ENCODE peak calls at places on chromosome 18, in ten cellular contexts. One of them, this sample, is unnamed.

GRCh38 chr18:70172225-70172624 is 33.3 kb downstream of the RTTN start:
- DNase-seq in H9: no peak
- DNase-seq in suprapubic skin: no peak
- DNase-seq in HCT116: no peak
- DNase-seq in cardiac fibroblast: peak
- DNase-seq in GM13976: no peak
- DNase-seq in mammary epithelial cell: no peak
- DNase-seq in progenitor cell of endocrine pancreas: no peak
- DNase-seq in endothelial cell of umbilical vein: peak
- DNase-seq in Calu3: no peak
- DNase-seq in this sample: no peak

GRCh38 chr18:76374330-76375281 is 120.4 kb downstream of the ZNF516 start:
- DNase-seq in H9: no peak
- DNase-seq in suprapubic skin: peak
- DNase-seq in HCT116: no peak
- DNase-seq in cardiac fibroblast: no peak
- DNase-seq in GM13976: no peak
- DNase-seq in mammary epithelial cell: no peak
- DNase-seq in progenitor cell of endocrine pancreas: no peak
- DNase-seq in endothelial cell of umbilical vein: no peak
- DNase-seq in Calu3: no peak
- DNase-seq in this sample: no peak

GRCh38 chr18:40555914-40556313 is 1399.1 kb upstream of the PIK3C3 start:
- DNase-seq in H9: no peak
- DNase-seq in suprapubic skin: no peak
- DNase-seq in HCT116: no peak
- DNase-seq in cardiac fibroblast: peak
- DNase-seq in GM13976: no peak
- DNase-seq in mammary epithelial cell: no peak
- DNase-seq in progenitor cell of endocrine pancreas: no peak
- DNase-seq in endothelial cell of umbilical vein: no peak
- DNase-seq in Calu3: no peak
- DNase-seq in this sample: no peak

GRCh38 chr18:39711701-39712100 is 2146.1 kb upstream of the CELF4 start:
- DNase-seq in H9: no peak
- DNase-seq in suprapubic skin: no peak
- DNase-seq in HCT116: no peak
- DNase-seq in cardiac fibroblast: no peak
- DNase-seq in GM13976: no peak
- DNase-seq in mammary epithelial cell: no peak
- DNase-seq in progenitor cell of endocrine pancreas: no peak
- DNase-seq in endothelial cell of umbilical vein: no peak
- DNase-seq in Calu3: no peak
- DNase-seq in this sample: no peak

GRCh38 chr18:58934356-58934755 is 69.7 kb downstream of the ZNF532 start:
- DNase-seq in H9: no peak
- DNase-seq in suprapubic skin: no peak
- DNase-seq in HCT116: no peak
- DNase-seq in cardiac fibroblast: no peak
- DNase-seq in GM13976: no peak
- DNase-seq in mammary epithelial cell: no peak
- DNase-seq in progenitor cell of endocrine pancreas: no peak
- DNase-seq in endothelial cell of umbilical vein: no peak
- DNase-seq in Calu3: no peak
- DNase-seq in this sample: no peak

GRCh38 chr18:23618862-23619387 is 32.6 kb upstream of the NPC1 start:
- DNase-seq in H9: peak
- DNase-seq in suprapubic skin: no peak
- DNase-seq in HCT116: no peak
- DNase-seq in cardiac fibroblast: no peak
- DNase-seq in GM13976: peak
- DNase-seq in mammary epithelial cell: no peak
- DNase-seq in progenitor cell of endocrine pancreas: peak
- DNase-seq in endothelial cell of umbilical vein: no peak
- DNase-seq in Calu3: peak
- DNase-seq in this sample: no peak

GRCh38 chr18:13446581-13447470 is 228.3 kb downstream of the LDLRAD4 start:
- DNase-seq in H9: peak
- DNase-seq in suprapubic skin: no peak
- DNase-seq in HCT116: no peak
- DNase-seq in cardiac fibroblast: no peak
- DNase-seq in GM13976: no peak
- DNase-seq in mammary epithelial cell: no peak
- DNase-seq in progenitor cell of endocrine pancreas: no peak
- DNase-seq in endothelial cell of umbilical vein: no peak
- DNase-seq in Calu3: no peak
- DNase-seq in this sample: no peak

GRCh38 chr18:52367962-52368745 is 28.2 kb downstream of the DCC start:
- DNase-seq in H9: no peak
- DNase-seq in suprapubic skin: no peak
- DNase-seq in HCT116: no peak
- DNase-seq in cardiac fibroblast: no peak
- DNase-seq in GM13976: no peak
- DNase-seq in mammary epithelial cell: no peak
- DNase-seq in progenitor cell of endocrine pancreas: no peak
- DNase-seq in endothelial cell of umbilical vein: no peak
- DNase-seq in Calu3: no peak
- DNase-seq in this sample: no peak

GRCh38 chr18:9663377-9663776 is 44.7 kb upstream of the RAB31 start:
- DNase-seq in H9: no peak
- DNase-seq in suprapubic skin: no peak
- DNase-seq in HCT116: no peak
- DNase-seq in cardiac fibroblast: no peak
- DNase-seq in GM13976: no peak
- DNase-seq in mammary epithelial cell: no peak
- DNase-seq in progenitor cell of endocrine pancreas: no peak
- DNase-seq in endothelial cell of umbilical vein: no peak
- DNase-seq in Calu3: no peak
- DNase-seq in this sample: no peak

GRCh38 chr18:28715206-28715605 is 538.3 kb upstream of the CDH2 start:
- DNase-seq in H9: no peak
- DNase-seq in suprapubic skin: no peak
- DNase-seq in HCT116: no peak
- DNase-seq in cardiac fibroblast: no peak
- DNase-seq in GM13976: no peak
- DNase-seq in mammary epithelial cell: no peak
- DNase-seq in progenitor cell of endocrine pancreas: no peak
- DNase-seq in endothelial cell of umbilical vein: no peak
- DNase-seq in Calu3: no peak
- DNase-seq in this sample: no peak

GRCh38 chr18:47436871-47437270 is 185.4 kb upstream of the SKOR2 start:
- DNase-seq in H9: no peak
- DNase-seq in suprapubic skin: no peak
- DNase-seq in HCT116: no peak
- DNase-seq in cardiac fibroblast: no peak
- DNase-seq in GM13976: no peak
- DNase-seq in mammary epithelial cell: no peak
- DNase-seq in progenitor cell of endocrine pancreas: no peak
- DNase-seq in endothelial cell of umbilical vein: no peak
- DNase-seq in Calu3: no peak
- DNase-seq in this sample: no peak
- TF ChIP-seq CTCF in H9: no peak
- TF ChIP-seq CTCF in suprapubic skin: no peak
- TF ChIP-seq CTCF in HCT116: no peak
- TF ChIP-seq CTCF in cardiac fibroblast: no peak
- TF ChIP-seq CTCF in GM13976: no peak
- TF ChIP-seq CTCF in mammary epithelial cell: no peak
- TF ChIP-seq CTCF in progenitor cell of endocrine pancreas: no peak
- TF ChIP-seq CTCF in endothelial cell of umbilical vein: no peak
- TF ChIP-seq CTCF in Calu3: no peak
- TF ChIP-seq CTCF in this sample: no peak

GRCh38 chr18:78780719-78781600 is 198.7 kb upstream of the SALL3 start:
- DNase-seq in H9: peak
- DNase-seq in suprapubic skin: peak
- DNase-seq in HCT116: no peak
- DNase-seq in cardiac fibroblast: no peak
- DNase-seq in GM13976: no peak
- DNase-seq in mammary epithelial cell: no peak
- DNase-seq in progenitor cell of endocrine pancreas: no peak
- DNase-seq in endothelial cell of umbilical vein: no peak
- DNase-seq in Calu3: no peak
- DNase-seq in this sample: no peak
- TF ChIP-seq CTCF in H9: no peak
- TF ChIP-seq CTCF in suprapubic skin: no peak
- TF ChIP-seq CTCF in HCT116: no peak
- TF ChIP-seq CTCF in cardiac fibroblast: no peak
- TF ChIP-seq CTCF in GM13976: no peak
- TF ChIP-seq CTCF in mammary epithelial cell: no peak
- TF ChIP-seq CTCF in progenitor cell of endocrine pancreas: no peak
- TF ChIP-seq CTCF in endothelial cell of umbilical vein: no peak
- TF ChIP-seq CTCF in Calu3: no peak
- TF ChIP-seq CTCF in this sample: no peak

GRCh38 chr18:80154293-80154692 is 45.2 kb downstream of the ADNP2 start:
- DNase-seq in H9: peak
- DNase-seq in suprapubic skin: no peak
- DNase-seq in HCT116: no peak
- DNase-seq in cardiac fibroblast: peak
- DNase-seq in GM13976: no peak
- DNase-seq in mammary epithelial cell: no peak
- DNase-seq in progenitor cell of endocrine pancreas: no peak
- DNase-seq in endothelial cell of umbilical vein: peak
- DNase-seq in Calu3: peak
- DNase-seq in this sample: no peak
- TF ChIP-seq CTCF in H9: peak
- TF ChIP-seq CTCF in suprapubic skin: no peak
- TF ChIP-seq CTCF in HCT116: peak
- TF ChIP-seq CTCF in cardiac fibroblast: peak
- TF ChIP-seq CTCF in GM13976: peak
- TF ChIP-seq CTCF in mammary epithelial cell: peak
- TF ChIP-seq CTCF in progenitor cell of endocrine pancreas: peak
- TF ChIP-seq CTCF in endothelial cell of umbilical vein: peak
- TF ChIP-seq CTCF in Calu3: no peak
- TF ChIP-seq CTCF in this sample: peak

DNA sequence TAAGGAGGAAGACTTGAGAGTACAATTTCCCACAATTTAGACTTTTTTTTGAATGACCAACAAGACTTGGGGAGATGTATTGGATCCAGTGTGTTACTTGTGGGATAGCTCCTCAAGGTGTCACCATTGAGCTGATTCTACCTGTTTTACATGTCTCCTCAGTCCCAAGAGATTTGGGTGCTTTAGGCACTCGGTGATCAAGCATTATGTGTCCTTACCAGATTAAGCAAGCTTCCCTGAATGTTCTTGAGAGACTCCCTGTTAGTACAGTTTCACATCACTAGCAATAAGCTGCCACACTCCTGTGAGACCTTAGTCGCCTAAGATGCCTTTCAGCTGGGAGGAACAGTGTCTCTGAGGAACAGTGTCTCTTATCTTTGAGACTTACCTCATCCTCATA is 384.3 kb upstream of the SYT4 start:
- DNase-seq in H9: peak
- DNase-seq in suprapubic skin: no peak
- DNase-seq in HCT116: no peak
- DNase-seq in cardiac fibroblast: peak
- DNase-seq in GM13976: no peak
- DNase-seq in mammary epithelial cell: peak
- DNase-seq in progenitor cell of endocrine pancreas: no peak
- DNase-seq in endothelial cell of umbilical vein: peak
- DNase-seq in Calu3: peak
- DNase-seq in this sample: no peak
- TF ChIP-seq CTCF in H9: peak
- TF ChIP-seq CTCF in suprapubic skin: no peak
- TF ChIP-seq CTCF in HCT116: no peak
- TF ChIP-seq CTCF in cardiac fibroblast: peak
- TF ChIP-seq CTCF in GM13976: peak
- TF ChIP-seq CTCF in mammary epithelial cell: peak
- TF ChIP-seq CTCF in progenitor cell of endocrine pancreas: peak
- TF ChIP-seq CTCF in endothelial cell of umbilical vein: peak
- TF ChIP-seq CTCF in Calu3: peak
- TF ChIP-seq CTCF in this sample: no peak

DNA sequence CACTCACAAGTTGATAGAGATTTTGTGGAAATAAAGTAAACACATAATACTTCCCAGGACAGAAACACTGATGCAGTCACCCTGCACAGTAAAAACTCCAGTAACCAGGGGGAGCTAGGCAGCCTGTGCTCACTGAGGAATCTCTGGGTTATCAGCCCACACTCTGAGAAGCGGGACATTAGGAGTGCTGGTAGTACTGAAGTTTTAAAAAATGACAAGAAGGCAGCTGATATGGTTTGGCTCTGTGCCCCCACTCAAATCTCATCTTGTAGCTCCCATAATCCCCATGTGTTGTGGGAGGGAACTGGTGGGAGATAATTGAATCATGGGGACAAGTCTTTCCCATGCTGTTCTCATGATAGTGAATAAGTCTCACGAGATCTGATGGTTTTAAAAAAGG is 31.4 kb downstream of the KCTD1 start:
- DNase-seq in H9: no peak
- DNase-seq in suprapubic skin: no peak
- DNase-seq in HCT116: no peak
- DNase-seq in cardiac fibroblast: peak
- DNase-seq in GM13976: no peak
- DNase-seq in mammary epithelial cell: no peak
- DNase-seq in progenitor cell of endocrine pancreas: no peak
- DNase-seq in endothelial cell of umbilical vein: no peak
- DNase-seq in Calu3: no peak
- DNase-seq in this sample: no peak
- TF ChIP-seq CTCF in H9: no peak
- TF ChIP-seq CTCF in suprapubic skin: no peak
- TF ChIP-seq CTCF in HCT116: no peak
- TF ChIP-seq CTCF in cardiac fibroblast: no peak
- TF ChIP-seq CTCF in GM13976: no peak
- TF ChIP-seq CTCF in mammary epithelial cell: no peak
- TF ChIP-seq CTCF in progenitor cell of endocrine pancreas: no peak
- TF ChIP-seq CTCF in endothelial cell of umbilical vein: no peak
- TF ChIP-seq CTCF in Calu3: no peak
- TF ChIP-seq CTCF in this sample: no peak

GRCh38 chr18:35658112-35658511 is 76.6 kb downstream of the GALNT1 start:
- DNase-seq in H9: no peak
- DNase-seq in suprapubic skin: no peak
- DNase-seq in HCT116: no peak
- DNase-seq in cardiac fibroblast: no peak
- DNase-seq in GM13976: no peak
- DNase-seq in mammary epithelial cell: no peak
- DNase-seq in progenitor cell of endocrine pancreas: no peak
- DNase-seq in endothelial cell of umbilical vein: no peak
- DNase-seq in Calu3: no peak
- DNase-seq in this sample: no peak

GRCh38 chr18:35662293-35663062 is 80.9 kb downstream of the GALNT1 start:
- DNase-seq in H9: no peak
- DNase-seq in suprapubic skin: no peak
- DNase-seq in HCT116: no peak
- DNase-seq in cardiac fibroblast: no peak
- DNase-seq in GM13976: no peak
- DNase-seq in mammary epithelial cell: no peak
- DNase-seq in progenitor cell of endocrine pancreas: no peak
- DNase-seq in endothelial cell of umbilical vein: no peak
- DNase-seq in Calu3: no peak
- DNase-seq in this sample: no peak

DNA sequence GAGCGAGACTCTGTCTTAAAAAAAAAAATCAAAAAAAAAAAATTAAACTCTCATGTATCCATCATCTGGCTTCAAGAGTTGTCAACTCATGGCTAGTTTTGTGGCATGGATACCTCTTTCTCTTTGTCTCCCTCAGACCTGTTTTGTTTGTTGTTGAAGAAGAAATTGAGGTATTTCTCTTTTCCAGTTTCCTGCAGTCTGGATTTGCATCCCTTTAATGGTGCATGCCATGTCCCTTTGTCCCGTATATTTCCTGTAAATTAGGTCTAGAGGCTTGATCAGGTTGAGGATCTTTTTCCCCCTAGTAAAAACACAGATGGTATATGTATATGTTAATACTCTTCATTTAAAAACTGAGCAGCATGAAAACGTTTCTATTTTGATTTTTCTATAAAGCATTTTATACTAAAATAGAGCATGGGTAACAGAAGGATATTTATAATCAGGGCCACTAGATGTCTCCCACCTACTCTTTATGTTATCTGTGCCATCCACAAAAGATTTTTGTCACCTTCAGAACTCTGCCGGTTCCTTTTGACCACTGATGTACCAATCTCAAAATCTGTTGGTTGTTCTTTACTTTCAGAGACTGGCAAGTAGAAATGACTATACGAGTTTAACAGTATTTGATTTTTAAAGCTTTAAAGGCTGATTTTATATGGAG is 80.1 kb downstream of the GALNT1 start:
- DNase-seq in H9: no peak
- DNase-seq in suprapubic skin: no peak
- DNase-seq in HCT116: no peak
- DNase-seq in cardiac fibroblast: no peak
- DNase-seq in GM13976: no peak
- DNase-seq in mammary epithelial cell: no peak
- DNase-seq in progenitor cell of endocrine pancreas: no peak
- DNase-seq in endothelial cell of umbilical vein: peak
- DNase-seq in Calu3: no peak
- DNase-seq in this sample: no peak
- TF ChIP-seq CTCF in H9: peak
- TF ChIP-seq CTCF in suprapubic skin: no peak
- TF ChIP-seq CTCF in HCT116: no peak
- TF ChIP-seq CTCF in cardiac fibroblast: peak
- TF ChIP-seq CTCF in GM13976: no peak
- TF ChIP-seq CTCF in mammary epithelial cell: peak
- TF ChIP-seq CTCF in progenitor cell of endocrine pancreas: no peak
- TF ChIP-seq CTCF in endothelial cell of umbilical vein: no peak
- TF ChIP-seq CTCF in Calu3: no peak
- TF ChIP-seq CTCF in this sample: no peak